ENCODE peak calls at places on chromosomes 16 and 17, in ten cellular contexts. M is cardiac muscle cell; N is kidney glomerular epithelial cell; C is NCI-H1105 treated with DMSO at 0.1 percent for 48 hours; G is kidney epithelial cell; I is HuH-7.5; U is HT-29; F is stimulated activated CD8-positive, alpha-beta memory T cell treated with anti-CD3 and anti-CD28 coated beads, Interleukin-7, amount 100 ng/mL, for 24 hours; Y is heart left ventricle; L is mucosa of descending colon. W is an unnamed sample.

GRCh38 chr17:78844301-78845005 is 3.8 kb upstream of the USP36 start:
- DNase-seq in F (no peak), M (peak; percentile 24), I (no peak), U (no peak), N (no peak), Y (no peak), C (no peak), L (no peak), G (no peak), W (no peak)

GRCh38 chr16:25877103-25877502 is 185.3 kb downstream of the HS3ST4 start:
- DNase-seq in L (no peak), Y (no peak), F (no peak), G (no peak), N (no peak), U (no peak), I (no peak), M (no peak), C (no peak), W (no peak)

GRCh38 chr17:11282586-11282985 is 41.6 kb downstream of the SHISA6 start:
- DNase-seq in M (no peak), C (no peak), Y (no peak), L (no peak), F (no peak), G (no peak), I (no peak), N (no peak), U (no peak), W (no peak)

GRCh38 chr17:43546317-43547188 is at the start of gene ETV4:
- DNase-seq in C (peak; percentile 85), M (peak; percentile 94), U (peak; percentile 96), L (peak; percentile 93), N (peak; percentile 92), I (peak; percentile 95), F (peak; percentile 93), Y (peak; percentile 94), G (no peak), W (peak; percentile 98)

GRCh38 chr17:35752471-35752870 is 568 bp downstream of the GAS2L2 start:
- DNase-seq in C (no peak), M (no peak), G (no peak), N (no peak), L (no peak), I (no peak), F (no peak), U (peak; percentile 79), Y (no peak), W (peak; percentile 78)

GRCh38 chr17:71458322-71458721 is 662.5 kb upstream of the SOX9 start:
- DNase-seq in N (no peak), I (no peak), L (no peak), G (no peak), F (no peak), C (no peak), U (no peak), Y (no peak), M (no peak), W (no peak)

GRCh38 chr16:81848306-81848853 is 69.3 kb downstream of the PLCG2 start:
- DNase-seq in M (no peak), C (no peak), I (no peak), Y (no peak), G (no peak), F (no peak), L (no peak), N (no peak), U (no peak), W (no peak)

GRCh38 chr17:44906010-44906646 is 6.9 kb upstream of the EFTUD2 start:
- DNase-seq in U (no peak), C (no peak), I (no peak), L (no peak), G (peak; percentile 78), N (peak; percentile 17), F (no peak), M (peak; percentile 89), Y (no peak), W (peak; percentile 85)

GRCh38 chr17:78879679-78880186 is 23.3 kb downstream of the CEP295NL start:
- DNase-seq in M (peak; percentile 97), L (peak; percentile 30), I (no peak), N (no peak), U (no peak), C (no peak), Y (peak; percentile 84), F (no peak), G (peak; percentile 53), W (no peak)

GRCh38 chr16:81279375-81279774 is 35.4 kb upstream of the GAN start:
- DNase-seq in U (no peak), M (peak; percentile 35), Y (no peak), G (no peak), F (no peak), I (no peak), N (no peak), C (no peak), L (no peak), W (peak; percentile 10)

GRCh38 chr17:17305282-17305801 is 2.2 kb downstream of the NT5M start:
- DNase-seq in M (peak; percentile 7), Y (no peak), G (no peak), F (no peak), N (no peak), U (no peak), I (no peak), C (no peak), L (peak; percentile 37), W (peak; percentile 76)

GRCh38 chr16:4868046-4868445 is 20.8 kb downstream of the UBN1 start:
- DNase-seq in L (no peak), M (no peak), Y (no peak), C (no peak), N (peak; percentile 63), U (no peak), I (no peak), F (no peak), G (no peak), W (no peak)

W was measured in DMS53.